ENCODE peak calls at places on chromosomes 3 and 15, in nine cellular contexts. E is dorsolateral prefrontal cortex, Q is brain microvascular endothelial cell, P is SK-N-SH, W is pancreas, C is uterus, Z is body of pancreas, F is astrocyte, V is kidney epithelial cell. K is an unnamed sample.
A peak's percentile ranks its signal among the peaks of the same experiment; 100 is the strongest.

GRCh38 chr15:39357478-39358268 is 223.2 kb upstream of the THBS1 start:
- DNase-seq in Q (no peak), V (no peak), Z (no peak), P (no peak), C (no peak), W (no peak), F (peak; percentile 26), E (no peak), K (no peak)

GRCh38 chr15:40843885-40844542 is at the start of gene SPINT1:
- DNase-seq in W (peak; percentile 69), Q (no peak), P (peak; percentile 69), V (no peak), Z (peak; percentile 73), F (no peak), C (no peak), E (no peak), K (no peak)

GRCh38 chr15:98927057-98927456 is 80.5 kb downstream of the PGPEP1L start:
- DNase-seq in V (no peak), Q (no peak), P (no peak), Z (no peak), E (no peak), F (no peak), C (no peak), W (no peak), K (no peak)

GRCh38 chr3:61154788-61155187 is 96.5 kb downstream of the FHIT start:
- DNase-seq in Q (no peak), Z (no peak), F (no peak), C (no peak), E (no peak), P (no peak), W (no peak), V (no peak), K (no peak)

GRCh38 chr3:150956376-150956775 is 16.2 kb downstream of the CLRN1 start:
- DNase-seq in W (no peak), Z (no peak), C (no peak), P (no peak), Q (peak; percentile 12), F (peak; percentile 75), E (no peak), V (peak; percentile 49), K (no peak)

GRCh38 chr3:64133272-64133671 is 92.0 kb downstream of the PRICKLE2 start:
- DNase-seq in Q (no peak), F (no peak), C (no peak), Z (no peak), E (no peak), P (peak; percentile 48), V (no peak), W (no peak), K (no peak)

GRCh38 chr3:28751864-28752263 is 403.2 kb upstream of the AZI2 start:
- DNase-seq in Q (no peak), F (no peak), C (no peak), W (no peak), V (no peak), Z (no peak), E (no peak), P (no peak), K (no peak)

GRCh38 chr15:57640935-57641682 is 49.4 kb downstream of the MYZAP start:
- DNase-seq in Q (peak; percentile 20), V (no peak), F (peak; percentile 13), W (no peak), Z (no peak), C (no peak), P (peak; percentile 49), E (peak; percentile 50), K (no peak)

GRCh38 chr3:13109516-13109915 is 36.3 kb upstream of the IQSEC1 start:
- DNase-seq in F (no peak), Q (no peak), Z (peak; percentile 3), V (no peak), E (no peak), P (no peak), W (no peak), C (no peak), K (no peak)

GRCh38 chr3:21377366-21377765 is 373.6 kb downstream of the ZNF385D start:
- DNase-seq in E (no peak), C (no peak), W (no peak), F (no peak), Q (no peak), Z (no peak), V (no peak), P (no peak), K (no peak)

GRCh38 chr3:174488527-174488926 is 370.6 kb upstream of the NAALADL2 start:
- DNase-seq in C (no peak), W (no peak), V (no peak), Z (no peak), Q (no peak), P (no peak), F (peak; percentile 26), E (no peak), K (no peak)

GRCh38 chr3:127459205-127459604 is 131.3 kb downstream of the TPRA1 start:
- DNase-seq in Q (no peak), W (no peak), F (no peak), V (no peak), Z (no peak), P (no peak), C (no peak), E (no peak), K (no peak)

GRCh38 chr3:10405816-10406215 is 84.9 kb upstream of the SEC13 start:
- DNase-seq in F (no peak), C (no peak), V (no peak), E (no peak), Q (no peak), W (no peak), Z (no peak), P (no peak), K (no peak)

GRCh38 chr3:139689122-139689521 is 11.3 kb upstream of the NMNAT3 start:
- DNase-seq in Q (no peak), Z (no peak), C (no peak), E (no peak), F (no peak), V (no peak), P (no peak), W (no peak), K (no peak)

GRCh38 chr3:144491333-144491732 is 519.7 kb downstream of the DIPK2A start:
- DNase-seq in Z (no peak), V (no peak), Q (no peak), E (no peak), C (no peak), P (no peak), F (no peak), W (no peak), K (no peak)

GRCh38 chr15:78034495-78035191 is 42.9 kb downstream of the TBC1D2B start:
- DNase-seq in Q (no peak), E (no peak), W (no peak), C (no peak), V (no peak), P (no peak), Z (peak; percentile 55), F (no peak), K (no peak)

GRCh38 chr3:123444023-123444422 is 4.9 kb downstream of the ADCY5 start:
- DNase-seq in V (no peak), Q (no peak), W (no peak), C (no peak), F (no peak), P (no peak), E (peak; percentile 88), Z (no peak), K (no peak)

GRCh38 chr3:14431556-14431927 is 29.1 kb downstream of the SLC6A6 start:
- DNase-seq in Q (no peak), C (no peak), F (no peak), Z (no peak), V (no peak), E (no peak), P (no peak), W (no peak), K (no peak)
- H3K4me3 ChIP-seq in Q (no peak overlapping the region), C (no peak overlapping the region), F (no peak overlapping the region), Z (no peak overlapping the region), V (no peak overlapping the region), E (no peak overlapping the region), P (no peak overlapping the region), W (no peak overlapping the region), K (no peak overlapping the region)

GRCh38 chr15:63405159-63405558 is 23.5 kb upstream of the CA12 start:
- DNase-seq in W (no peak), Z (no peak), C (no peak), V (no peak), Q (no peak), P (no peak), E (no peak), F (no peak), K (no peak)

GRCh38 chr15:63401714-63402497 is 20.3 kb upstream of the CA12 start:
- DNase-seq in C (no peak), F (no peak), Q (no peak), W (no peak), P (no peak), V (no peak), Z (no peak), E (no peak), K (no peak)

GRCh38 chr15:63401078-63401477 is 19.4 kb upstream of the CA12 start:
- DNase-seq in P (no peak), W (no peak), E (no peak), V (no peak), F (peak; percentile 22), Z (no peak), C (no peak), Q (no peak), K (no peak)

GRCh38 chr15:63403254-63403945 is 21.8 kb upstream of the CA12 start:
- DNase-seq in C (no peak), E (no peak), Z (no peak), Q (no peak), F (no peak), W (no peak), V (no peak), P (no peak), K (no peak)

GRCh38 chr15:63402498-63403253 is 21.0 kb upstream of the CA12 start:
- DNase-seq in V (no peak), Z (no peak), F (peak; percentile 13), W (no peak), P (peak; percentile 41), Q (peak; percentile 24), C (no peak), E (no peak), K (no peak)
- TF ChIP-seq CTCF in V (peak; percentile 47), Z (peak; percentile 62), F (peak; percentile 67), W (peak; percentile 52), P (peak; percentile 82), Q (peak; percentile 51), C (peak; percentile 63), E (peak; percentile 61), K (peak; percentile 38)

GRCh38 chr3:30811174-30811795 is 83.2 kb downstream of the GADL1 start:
- DNase-seq in V (no peak), F (no peak), Z (no peak), C (no peak), E (no peak), Q (no peak), W (no peak), P (no peak), K (no peak)
- H3K4me3 ChIP-seq in V (no peak overlapping the region), F (no peak overlapping the region), Z (no peak overlapping the region), C (no peak overlapping the region), E (no peak overlapping the region), Q (no peak overlapping the region), W (no peak overlapping the region), P (no peak overlapping the region), K (no peak overlapping the region)

GRCh38 chr3:129575233-129575986 is 31.1 kb downstream of the PLXND1 start:
- DNase-seq in P (no peak), F (no peak), C (no peak), Q (no peak), E (no peak), Z (no peak), W (no peak), V (no peak), K (no peak)
- TF ChIP-seq CTCF in P (no peak), F (no peak), C (no peak), Q (peak; percentile 40), E (no peak), Z (no peak), W (no peak), V (peak; percentile 3), K (no peak)

GRCh38 chr3:125150525-125151436 is 61.8 kb downstream of the SLC12A8 start:
- DNase-seq in Q (peak; percentile 60), Z (peak; percentile 40), C (no peak), P (peak; percentile 59), W (peak; percentile 45), F (no peak), E (no peak), V (no peak), K (no peak)
- H3K4me3 ChIP-seq in Q (no peak overlapping the region), Z (no peak overlapping the region), C (no peak overlapping the region), P (no peak overlapping the region), W (no peak overlapping the region), F (no peak overlapping the region), E (no peak overlapping the region), V (no peak overlapping the region), K (no peak overlapping the region)

K was measured in AG04449.